ENCODE peak calls at places on chromosome 11, in four cellular contexts. N is left ventricle myocardium inferior, F is GM13976, S is mucosa of gallbladder. D is an unnamed sample.

GRCh38 chr11:110736158-110736553 is 23.9 kb upstream of the ARHGAP20 start:
- DNase-seq in S (no peak), N (no peak), F (no peak), D (no peak)

GRCh38 chr11:68146704-68147474 is 25.7 kb upstream of the CHKA start:
- DNase-seq in S (peak; percentile 84), F (no peak), N (no peak), D (no peak)

GRCh38 chr11:124297921-124298320 is 15.8 kb downstream of the OR8D1 start:
- DNase-seq in F (no peak), S (no peak), N (no peak), D (no peak)

GRCh38 chr11:57761301-57762234 is at the start of gene CTNND1:
- DNase-seq in S (peak; percentile 92), N (peak; percentile 84), F (peak; percentile 87), D (no peak)

GRCh38 chr11:94793822-94794221 is 25.7 kb downstream of the AMOTL1 start:
- DNase-seq in S (no peak), F (no peak), N (no peak), D (no peak)

GRCh38 chr11:117610045-117610444 is 187.0 kb downstream of the DSCAML1 start:
- DNase-seq in S (no peak), N (no peak), F (peak; percentile 44), D (no peak)

GRCh38 chr11:81207421-81208054 is 1526.1 kb downstream of the FAM181B start:
- DNase-seq in F (no peak), S (no peak), N (no peak), D (no peak)

GRCh38 chr11:130826572-130826971 is 89.7 kb downstream of the SNX19 start:
- DNase-seq in S (no peak), F (no peak), N (no peak), D (no peak)

GRCh38 chr11:87176044-87176443 is 138.3 kb downstream of the TMEM135 start:
- DNase-seq in S (no peak), F (no peak), N (no peak), D (no peak)

GRCh38 chr11:72352859-72353551 is 81.3 kb downstream of the CLPB start:
- DNase-seq in F (peak; percentile 49), S (no peak), N (no peak), D (no peak)

GRCh38 chr11:26134481-26135355 is 197.2 kb upstream of the ANO3 start:
- DNase-seq in N (no peak), S (peak; percentile 16), F (no peak), D (no peak)

GRCh38 chr11:59754494-59754858 is 700 bp upstream of the STX3 start:
- DNase-seq in S (no peak), F (peak; percentile 59), N (peak; percentile 19), D (no peak)

GRCh38 chr11:6258571-6258998 is 1.1 kb upstream of the CCKBR start:
- DNase-seq in S (no peak), F (no peak), N (no peak), D (no peak)

GRCh38 chr11:31812392-31813241 is 1.5 kb upstream of the PAX6 start:
- DNase-seq in F (peak; percentile 48), S (no peak), N (no peak), D (no peak)

GRCh38 chr11:78662811-78663210 is 88.1 kb upstream of the NARS2 start:
- DNase-seq in F (no peak), N (no peak), S (no peak), D (no peak)

D was measured in NCI-H1436 treated with DMSO at 0.1 percent for 48 hours.